ENCODE peak calls at places on chromosomes 11 and 22, in seven cellular contexts. Z, D, F, W, M, X and G are unnamed samples.

GRCh38 chr11:10683429-10683828 is 10.1 kb downstream of the IRAG1 start:
- DNase-seq in M (no peak), D (no peak), X (no peak), F (no peak), W (no peak), Z (no peak), G (no peak)

GRCh38 chr11:131612576-131612975 is 242.2 kb downstream of the NTM start:
- DNase-seq in M (no peak), Z (no peak), D (no peak), W (no peak), F (no peak), X (no peak), G (no peak)

GRCh38 chr11:115869780-115870431 is 365.7 kb upstream of the CADM1 start:
- DNase-seq in Z (peak; percentile 73), X (peak; percentile 38), W (peak; percentile 57), F (peak; percentile 84), D (no peak), M (peak; percentile 54), G (peak; percentile 51)

GRCh38 chr11:128695539-128696221 is 1.8 kb downstream of the FLI1 start:
- DNase-seq in D (no peak), X (no peak), Z (no peak), M (no peak), F (no peak), W (peak; percentile 62), G (no peak)

GRCh38 chr11:133160754-133161153 is 371.5 kb downstream of the OPCML start:
- DNase-seq in W (no peak), Z (no peak), F (no peak), M (no peak), D (no peak), X (no peak), G (no peak)

GRCh38 chr11:107719062-107719461 is 7.2 kb upstream of the SLN start:
- DNase-seq in Z (no peak), X (no peak), W (no peak), D (no peak), F (no peak), M (no peak), G (no peak)

GRCh38 chr22:20630873-20631617 is 123.6 kb downstream of the MED15 start:
- DNase-seq in X (no peak), W (no peak), D (no peak), M (no peak), Z (no peak), F (no peak), G (no peak)

GRCh38 chr22:37545703-37546435 is 14.4 kb upstream of the CDC42EP1 start:
- DNase-seq in M (peak; percentile 77), D (peak; percentile 77), W (peak; percentile 100), X (peak; percentile 58), F (peak; percentile 97), Z (peak; percentile 94), G (peak; percentile 90)

GRCh38 chr11:103396237-103396636 is 287.0 kb downstream of the DYNC2H1 start:
- DNase-seq in X (no peak), Z (no peak), M (no peak), W (peak; percentile 89), D (no peak), F (no peak), G (peak; percentile 80)

GRCh38 chr11:17770048-17770652 is 35.6 kb downstream of the KCNC1 start:
- DNase-seq in W (no peak), F (peak; percentile 44), Z (peak; percentile 55), M (no peak), D (no peak), X (no peak), G (no peak)

GRCh38 chr11:47245586-47246357 is 2.8 kb downstream of the ACP2 start:
- DNase-seq in D (no peak), F (no peak), W (no peak), M (no peak), X (no peak), Z (no peak), G (no peak)

GRCh38 chr22:49168219-49168813 is 659.4 kb downstream of the BRD1 start:
- DNase-seq in D (no peak), X (no peak), Z (no peak), M (no peak), F (no peak), W (no peak), G (no peak)

GRCh38 chr11:27317751-27318150 is 45.3 kb downstream of the CCDC34 start:
- DNase-seq in X (no peak), F (peak; percentile 60), W (peak; percentile 68), Z (no peak), M (no peak), D (no peak), G (peak; percentile 79)

GRCh38 chr22:35883028-35883620 is 145.5 kb downstream of the RBFOX2 start:
- DNase-seq in W (peak; percentile 64), Z (no peak), D (no peak), M (no peak), F (peak; percentile 67), X (peak; percentile 32), G (peak; percentile 55)

GRCh38 chr11:1936072-1936780 is 10.9 kb upstream of the MRPL23 start:
- DNase-seq in M (no peak), F (no peak), W (no peak), X (no peak), D (no peak), Z (no peak), G (no peak)

GRCh38 chr11:131504199-131504949 is 134.0 kb downstream of the NTM start:
- DNase-seq in F (peak; percentile 91), X (no peak), Z (peak; percentile 82), W (no peak), M (peak; percentile 46), D (peak; percentile 32), G (no peak)

GRCh38 chr11:124482362-124483147 is 37.1 kb upstream of the OR8B8 start:
- DNase-seq in W (peak; percentile 65), D (no peak), Z (no peak), M (no peak), F (peak; percentile 33), X (no peak), G (peak; percentile 28)

GRCh38 chr11:124483422-124483821 is 37.9 kb upstream of the OR8B8 start:
- DNase-seq in F (peak; percentile 59), W (no peak), X (no peak), Z (no peak), D (no peak), M (no peak), G (no peak)

DNA sequence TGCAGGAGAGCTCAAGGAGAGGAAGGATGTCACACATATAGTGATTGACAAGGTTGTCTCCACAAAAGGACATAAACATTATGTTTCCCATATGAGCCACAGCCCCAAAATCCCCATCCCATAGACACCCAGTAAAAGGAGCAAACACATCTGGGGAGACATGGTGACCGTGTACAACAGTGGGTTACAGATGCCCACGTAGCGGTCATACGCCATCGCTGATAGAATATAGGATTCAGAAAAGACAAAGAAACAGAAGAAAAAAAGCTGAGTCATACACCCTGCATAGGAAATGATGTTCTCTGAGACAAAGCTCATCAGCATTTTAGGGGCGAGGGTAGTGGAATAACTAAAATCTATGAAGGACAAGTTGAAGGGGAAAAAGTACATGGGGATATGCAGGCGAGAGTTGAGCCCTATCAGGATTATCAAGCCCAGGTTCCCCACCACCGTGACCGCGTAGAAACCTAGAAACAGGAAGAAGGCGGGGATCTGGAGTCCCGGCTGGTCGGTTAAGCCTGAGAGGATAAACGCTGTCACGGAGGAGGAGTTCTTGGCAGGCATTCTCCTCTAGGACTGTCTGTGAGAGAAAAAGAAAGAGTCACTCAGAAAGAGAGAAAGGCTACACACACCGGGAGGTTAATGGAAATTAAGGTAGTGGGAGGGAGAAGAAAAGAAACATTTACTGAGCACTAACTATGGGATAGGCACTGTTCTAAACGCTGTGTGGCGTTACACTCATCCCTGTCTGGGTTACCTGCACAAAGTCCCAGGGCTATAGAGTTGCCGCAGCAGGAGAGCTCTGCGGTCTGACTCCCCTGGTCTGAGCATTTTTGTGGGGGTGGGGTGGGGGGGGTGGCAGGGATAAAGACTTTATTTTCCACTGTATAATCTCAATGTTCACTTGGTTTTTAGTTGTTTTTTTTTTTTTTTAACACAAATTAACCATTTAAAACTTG is 36.1 kb upstream of the OR8B8 start:
- DNase-seq in Z (peak; percentile 69), X (peak; percentile 18), F (peak; percentile 83), M (no peak), W (peak; percentile 81), D (no peak), G (peak; percentile 52)
- H3K18ac ChIP-seq in Z (peak overlapping the region; percentile 72), X (no peak overlapping the region), F (peak overlapping the region; percentile 91), M (peak overlapping the region; percentile 75), W (peak overlapping the region; percentile 90), D (no peak overlapping the region), G (no peak overlapping the region)

DNA sequence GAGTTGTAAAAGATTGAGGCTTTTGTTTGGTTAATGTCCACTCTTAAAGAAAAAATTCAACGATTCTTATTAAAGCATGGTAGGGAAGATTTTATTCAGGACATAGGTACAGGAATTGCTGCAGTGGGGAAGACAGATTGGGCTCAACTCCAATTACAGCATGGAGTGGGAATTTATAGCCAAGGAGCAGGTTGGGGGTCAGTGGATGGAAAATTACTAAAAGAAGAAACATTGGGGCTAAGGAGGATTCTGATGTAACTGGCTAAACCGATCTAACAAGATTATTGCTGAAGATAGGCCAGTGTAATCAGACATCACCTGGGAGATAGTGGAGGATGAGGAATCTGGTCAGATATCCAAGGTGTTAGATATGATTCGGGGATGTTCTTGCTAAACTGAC is 97.4 kb downstream of the FAR1 start:
- DNase-seq in D (no peak), W (no peak), F (peak; percentile 71), Z (no peak), X (no peak), M (no peak), G (no peak)
- H3K18ac ChIP-seq in D (no peak overlapping the region), W (no peak overlapping the region), F (no peak overlapping the region), Z (no peak overlapping the region), X (no peak overlapping the region), M (no peak overlapping the region), G (no peak overlapping the region)

DNA sequence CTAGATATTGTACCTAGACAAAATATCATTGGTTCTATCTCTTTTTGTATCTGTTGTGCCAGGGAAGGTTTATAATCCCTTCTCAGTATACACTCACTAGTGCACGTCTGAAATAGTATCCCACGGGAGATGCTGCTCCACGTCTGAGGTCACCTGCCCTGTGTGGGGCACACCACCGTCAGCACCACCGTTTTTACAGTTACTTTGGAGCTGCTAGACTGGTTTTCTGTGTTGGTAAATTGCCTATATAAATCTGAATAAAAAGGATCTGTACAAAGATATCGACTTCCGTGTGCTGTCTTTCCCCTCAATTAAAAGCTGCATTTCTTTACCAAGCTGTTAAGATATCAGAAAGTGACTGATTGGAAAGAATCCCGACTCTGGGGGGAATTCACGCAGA is 13.0 kb upstream of the MYO18B start:
- DNase-seq in M (no peak), W (no peak), X (no peak), F (no peak), Z (no peak), D (no peak), G (no peak)
- H3K18ac ChIP-seq in M (no peak overlapping the region), W (no peak overlapping the region), X (no peak overlapping the region), F (no peak overlapping the region), Z (no peak overlapping the region), D (no peak overlapping the region), G (no peak overlapping the region)

DNA sequence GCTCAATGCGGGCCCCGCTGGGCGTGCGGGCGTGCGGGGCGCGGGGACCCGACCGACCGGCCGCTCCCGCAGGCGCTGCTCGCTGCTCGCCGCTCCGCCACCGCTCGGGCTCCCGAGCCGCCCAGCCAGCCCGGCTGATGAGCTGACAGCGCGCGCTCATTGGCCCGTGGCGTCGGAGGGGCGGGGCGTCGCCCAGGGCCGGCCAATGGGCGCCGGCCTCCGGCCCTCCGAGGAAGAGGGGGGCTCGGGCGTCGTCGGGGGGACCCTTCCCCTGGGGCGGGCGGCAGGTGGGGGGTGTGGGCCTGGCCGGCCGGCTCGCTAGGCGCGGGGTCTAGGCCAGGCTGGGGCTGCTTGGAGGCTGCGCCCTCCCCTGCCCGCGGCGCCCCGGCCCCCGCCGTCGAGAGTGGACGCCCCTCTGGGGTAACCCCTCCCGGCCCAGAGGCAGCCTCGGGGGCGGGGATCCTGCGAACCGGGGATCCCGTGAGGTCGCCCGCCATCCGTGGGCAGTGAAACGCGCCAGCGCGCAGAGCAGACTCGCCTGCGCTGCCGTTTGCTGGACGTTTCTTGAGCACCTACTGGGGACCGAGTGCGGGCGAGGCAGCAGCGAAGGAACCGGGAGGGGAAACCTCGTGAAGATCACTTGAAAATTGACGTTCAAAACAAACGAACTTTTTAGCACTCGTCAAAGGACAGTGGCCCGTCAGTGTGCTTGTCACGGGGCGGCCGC is at the start of gene SCUBE1:
- DNase-seq in F (peak; percentile 66), M (no peak), X (peak; percentile 65), D (peak; percentile 87), W (peak; percentile 50), Z (peak; percentile 84), G (no peak)
- H3K18ac ChIP-seq in F (no peak within 1 kb of the TSS), M (no peak within 1 kb of the TSS), X (no peak within 1 kb of the TSS), D (peak within 1 kb of the TSS; percentile 89), W (no peak within 1 kb of the TSS), Z (no peak within 1 kb of the TSS), G (no peak within 1 kb of the TSS)